ENCODE peak calls at places on chromosomes 1 and 21, in six cellular contexts. S is heart left ventricle, P is endothelial cell, R is GM03348, G is GM12865, U is neural crest cell. K is an unnamed sample.

GRCh38 chr1:153525088-153525713 is 10.6 kb downstream of the S100A6 start:
- DNase-seq in S (no peak), R (peak), P (no peak), G (no peak), U (no peak), K (no peak)

GRCh38 chr1:111961773-111962565 is 27.5 kb downstream of the KCND3 start:
- DNase-seq in S (no peak), G (no peak), U (no peak), P (no peak), R (no peak), K (peak)

GRCh38 chr1:240169188-240169587 is 77.5 kb downstream of the FMN2 start:
- DNase-seq in P (no peak), U (no peak), G (no peak), S (no peak), R (peak), K (no peak)

GRCh38 chr1:152461544-152461943 is 47.5 kb upstream of the CRNN start:
- DNase-seq in U (no peak), G (peak), S (peak), P (peak), R (peak), K (no peak)

GRCh38 chr21:46077674-46078101 is 20.2 kb upstream of the COL6A2 start:
- DNase-seq in P (no peak), U (no peak), S (no peak), G (no peak), R (no peak), K (no peak)

GRCh38 chr1:14138135-14138506 is 438.1 kb downstream of the PRDM2 start:
- DNase-seq in R (no peak), S (no peak), P (no peak), G (peak), U (no peak), K (no peak)

GRCh38 chr1:202701200-202701599 is 9.1 kb downstream of the SYT2 start:
- DNase-seq in R (no peak), U (no peak), G (no peak), S (no peak), P (no peak), K (no peak)

GRCh38 chr1:205517763-205518162 is 13.3 kb downstream of the CDK18 start:
- DNase-seq in R (no peak), U (no peak), S (no peak), G (no peak), P (no peak), K (no peak)